ENCODE peak calls at places on chromosomes 5 and 9, in nine cellular contexts. K is heart right ventricle; D is suprapubic skin; X is CD8-positive, alpha-beta T cell; V is body of pancreas; I is testis; L is right atrium auricular region; B is fibroblast of lung; J is stomach. G is an unnamed sample.

GRCh38 chr9:128494108-128494742 is 10.3 kb upstream of the GLE1 start:
- DNase-seq in K (peak), D (peak), X (no peak), V (peak), I (peak), L (peak), B (no peak), J (peak), G (peak)

GRCh38 chr9:133888779-133889491 is 103.2 kb downstream of the VAV2 start:
- DNase-seq in K (no peak), D (no peak), X (no peak), V (no peak), I (no peak), L (no peak), B (no peak), J (no peak), G (no peak)

GRCh38 chr5:172142709-172143215 is 45.3 kb downstream of the STK10 start:
- DNase-seq in K (no peak), D (no peak), X (no peak), V (no peak), I (no peak), L (no peak), B (peak), J (no peak), G (no peak)

GRCh38 chr5:170148430-170149205 is 42.9 kb downstream of the FOXI1 start:
- DNase-seq in K (no peak), D (no peak), X (no peak), V (no peak), I (no peak), L (peak), B (no peak), J (no peak), G (no peak)

GRCh38 chr5:73541981-73542380 is 23.5 kb downstream of the ANKRA2 start:
- DNase-seq in K (no peak), D (no peak), X (no peak), V (no peak), I (no peak), L (no peak), B (peak), J (no peak), G (no peak)

GRCh38 chr9:76558465-76558864 is 99.5 kb downstream of the GCNT1 start:
- DNase-seq in K (no peak), D (no peak), X (no peak), V (no peak), I (no peak), L (no peak), B (no peak), J (no peak), G (no peak)

GRCh38 chr5:154189256-154189818 is 1.2 kb upstream of the GALNT10 start:
- DNase-seq in K (no peak), D (no peak), X (no peak), V (no peak), I (peak), L (peak), B (no peak), J (no peak), G (no peak)

GRCh38 chr9:91908746-91909145 is 41.3 kb downstream of the ROR2 start:
- DNase-seq in K (no peak), D (no peak), X (no peak), V (no peak), I (no peak), L (no peak), B (peak), J (no peak), G (no peak)

GRCh38 chr9:6902423-6902822 is 144.7 kb downstream of the KDM4C start:
- DNase-seq in K (no peak), D (no peak), X (no peak), V (no peak), I (no peak), L (no peak), B (peak), J (no peak), G (no peak)

GRCh38 chr9:101628173-101628572 is 33.4 kb upstream of the PPP3R2 start:
- DNase-seq in K (no peak), D (no peak), X (no peak), V (no peak), I (no peak), L (no peak), B (no peak), J (no peak), G (no peak)

GRCh38 chr5:1152156-1152555 is 40.3 kb upstream of the SLC12A7 start:
- DNase-seq in K (no peak), D (no peak), X (peak), V (no peak), I (no peak), L (no peak), B (no peak), J (no peak), G (no peak)

GRCh38 chr9:91727316-91727861 is 222.6 kb downstream of the ROR2 start:
- DNase-seq in K (no peak), D (peak), X (no peak), V (peak), I (no peak), L (no peak), B (peak), J (no peak), G (peak)

GRCh38 chr9:86751956-86752355 is 195.3 kb downstream of the GAS1 start:
- DNase-seq in K (no peak), D (no peak), X (no peak), V (no peak), I (no peak), L (peak), B (no peak), J (no peak), G (no peak)

GRCh38 chr9:16611001-16611400 is 259.5 kb downstream of the BNC2 start:
- DNase-seq in K (no peak), D (no peak), X (no peak), V (no peak), I (no peak), L (no peak), B (peak), J (no peak), G (no peak)

GRCh38 chr9:121738969-121739368 is 87.5 kb downstream of the DAB2IP start:
- DNase-seq in K (no peak), D (no peak), X (peak), V (no peak), I (peak), L (no peak), B (peak), J (peak), G (no peak)

GRCh38 chr9:121298689-121299112 is 30.7 kb downstream of the GSN start:
- DNase-seq in K (peak), D (peak), X (no peak), V (peak), I (no peak), L (no peak), B (no peak), J (no peak), G (no peak)

GRCh38 chr5:24065786-24066185 is 558.4 kb downstream of the PRDM9 start:
- DNase-seq in K (no peak), D (no peak), X (no peak), V (no peak), I (no peak), L (no peak), B (no peak), J (no peak), G (no peak)

GRCh38 chr9:107131108-107131799 is 151.8 kb upstream of the RAD23B start:
- DNase-seq in K (no peak), D (no peak), X (no peak), V (no peak), I (no peak), L (no peak), B (no peak), J (no peak), G (peak)

GRCh38 chr9:114507726-114508125 is 2.5 kb upstream of the WHRN start:
- DNase-seq in K (no peak), D (no peak), X (peak), V (no peak), I (peak), L (no peak), B (no peak), J (no peak), G (peak)
- TF ChIP-seq CTCF in K (no peak), D (peak), X (peak), V (peak), I (no peak), L (no peak), B (peak), J (no peak), G (peak)

GRCh38 chr5:180795771-180796313 is 6.8 kb downstream of the MGAT1 start:
- DNase-seq in K (no peak), D (no peak), X (no peak), V (no peak), I (no peak), L (no peak), B (no peak), J (no peak), G (no peak)
- H3K27ac ChIP-seq in K (no peak), D (no peak), X (no peak), V (no peak), I (no peak), L (no peak), B (no peak), J (no peak), G (no peak)

DNA sequence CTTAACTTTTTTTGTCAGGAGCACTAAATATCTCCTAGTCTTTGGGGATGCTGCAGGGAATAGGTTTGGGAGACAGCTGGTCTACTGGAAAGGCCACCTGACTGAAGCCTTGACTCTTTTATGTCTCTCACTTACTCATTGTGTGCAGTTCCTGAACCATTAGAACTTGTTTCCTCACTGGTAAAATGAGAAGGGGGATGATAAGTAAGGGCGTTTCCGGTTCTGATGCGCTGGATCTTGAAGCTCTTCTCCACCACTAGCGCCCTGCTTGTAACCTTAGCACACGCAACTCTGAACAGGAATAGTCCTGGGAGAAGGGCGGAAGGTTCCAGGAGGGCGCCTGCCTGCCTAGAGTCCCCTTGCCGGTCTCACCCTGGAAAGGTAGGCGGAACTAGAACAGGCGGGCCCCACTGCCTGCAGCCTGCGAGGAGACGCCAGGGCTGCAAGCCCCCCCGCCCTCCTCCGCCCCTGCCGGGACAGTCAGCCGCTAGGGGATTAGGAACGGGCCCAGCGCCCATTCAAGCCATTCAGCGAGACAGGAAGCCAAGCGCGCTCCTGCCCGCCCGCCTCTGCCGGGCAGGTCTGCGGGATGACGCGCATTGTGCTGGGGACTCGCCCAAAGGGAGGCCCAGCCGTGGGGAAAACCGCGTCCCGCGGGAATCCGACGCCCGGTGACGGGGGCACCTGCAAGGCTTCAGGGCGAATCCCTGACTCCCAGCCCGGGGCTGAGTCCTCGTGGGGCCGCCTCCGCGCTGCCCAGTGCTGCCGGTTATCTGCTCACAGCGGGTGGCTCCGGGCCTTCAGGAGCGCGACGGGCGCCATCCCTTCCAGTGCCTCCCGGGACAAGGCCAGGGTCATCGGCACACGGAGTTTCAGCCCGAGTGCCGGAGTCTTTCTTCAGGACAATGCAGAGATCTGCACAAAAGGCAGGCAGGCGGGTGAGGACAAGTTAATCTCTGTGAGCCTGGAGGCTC is 44.0 kb upstream of the XPA start:
- DNase-seq in K (peak), D (peak), X (peak), V (peak), I (peak), L (peak), B (peak), J (peak), G (no peak)
- H3K4me3 ChIP-seq in K (peak), D (peak), X (peak), V (peak), I (peak), L (peak), B (no peak), J (peak), G (no peak)

DNA sequence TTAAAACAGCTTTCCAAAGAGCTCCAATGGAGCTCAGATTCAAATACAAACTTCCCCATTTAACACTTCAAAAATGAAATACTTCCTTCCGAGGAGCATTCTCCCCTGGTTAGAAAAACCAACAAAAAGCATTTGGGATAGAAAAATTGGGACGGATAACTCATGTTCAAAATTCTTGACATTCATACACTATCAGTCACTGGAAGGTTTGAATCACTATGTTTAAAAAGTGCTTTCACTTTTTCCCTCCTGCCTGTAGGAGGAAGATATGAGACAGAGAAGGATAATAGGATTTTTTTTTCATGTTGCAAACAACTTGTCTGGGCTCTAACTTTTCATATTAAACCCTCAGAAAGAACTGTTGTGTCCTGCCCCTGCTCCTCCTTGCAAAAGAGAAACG is 412.0 kb downstream of the ACTL7B start:
- DNase-seq in K (no peak), D (no peak), X (no peak), V (no peak), I (no peak), L (no peak), B (peak), J (no peak), G (no peak)
- TF ChIP-seq CTCF in K (no peak), D (no peak), X (no peak), V (no peak), I (no peak), L (no peak), B (peak), J (no peak), G (no peak)

G was measured in WERI-Rb-1.